ENCODE peak calls at places on chromosomes 3 and 15, in ten cellular contexts. One of them, this sample, is unnamed.

GRCh38 chr3:32127219-32127826 is 20.9 kb downstream of the GPD1L start:
- DNase-seq in Calu3: no peak
- DNase-seq in stimulated activated naive CD8-positive, alpha-beta T cell treated with anti-CD3 and anti-CD28 coated beads, Interleukin-15, Interleukin-2, amounts not matched to agents 100 U/mL and 50 U/mL, for 24 hours: no peak
- DNase-seq in stimulated activated effector memory CD8-positive, alpha-beta T cell treated with anti-CD3 and anti-CD28 coated beads, Interleukin-12 subunit alpha, Interleukin-12 subunit beta, amount 100 ng/mL, for 72 hours: no peak
- DNase-seq in type B pancreatic cell: no peak
- DNase-seq in ovary: no peak
- DNase-seq in RWPE1: no peak
- DNase-seq in CD4-positive, alpha-beta memory T cell: no peak
- DNase-seq in endothelial cell of umbilical vein: no peak
- DNase-seq in psoas muscle: no peak
- DNase-seq in this sample: no peak

GRCh38 chr15:100919481-100920405 is 586 bp downstream of the LRRK1 start:
- DNase-seq in ovary: peak
- DNase-seq in stimulated activated effector memory CD8-positive, alpha-beta T cell treated with anti-CD3 and anti-CD28 coated beads, Interleukin-12 subunit alpha, Interleukin-12 subunit beta, amount 100 ng/mL, for 72 hours: no peak
- DNase-seq in RWPE1: peak
- DNase-seq in psoas muscle: peak
- DNase-seq in CD4-positive, alpha-beta memory T cell: no peak
- DNase-seq in type B pancreatic cell: no peak
- DNase-seq in Calu3: peak
- DNase-seq in endothelial cell of umbilical vein: peak
- DNase-seq in stimulated activated naive CD8-positive, alpha-beta T cell treated with anti-CD3 and anti-CD28 coated beads, Interleukin-15, Interleukin-2, amounts not matched to agents 100 U/mL and 50 U/mL, for 24 hours: peak
- DNase-seq in this sample: peak

GRCh38 chr3:38368238-38368637 is 21.7 kb downstream of the XYLB start:
- DNase-seq in ovary: no peak
- DNase-seq in stimulated activated naive CD8-positive, alpha-beta T cell treated with anti-CD3 and anti-CD28 coated beads, Interleukin-15, Interleukin-2, amounts not matched to agents 100 U/mL and 50 U/mL, for 24 hours: no peak
- DNase-seq in psoas muscle: no peak
- DNase-seq in stimulated activated effector memory CD8-positive, alpha-beta T cell treated with anti-CD3 and anti-CD28 coated beads, Interleukin-12 subunit alpha, Interleukin-12 subunit beta, amount 100 ng/mL, for 72 hours: no peak
- DNase-seq in type B pancreatic cell: no peak
- DNase-seq in Calu3: peak
- DNase-seq in RWPE1: no peak
- DNase-seq in endothelial cell of umbilical vein: no peak
- DNase-seq in CD4-positive, alpha-beta memory T cell: no peak
- DNase-seq in this sample: no peak

GRCh38 chr15:90099072-90099867 is 3.0 kb downstream of the IDH2 start:
- DNase-seq in psoas muscle: no peak
- DNase-seq in stimulated activated effector memory CD8-positive, alpha-beta T cell treated with anti-CD3 and anti-CD28 coated beads, Interleukin-12 subunit alpha, Interleukin-12 subunit beta, amount 100 ng/mL, for 72 hours: no peak
- DNase-seq in ovary: no peak
- DNase-seq in endothelial cell of umbilical vein: no peak
- DNase-seq in stimulated activated naive CD8-positive, alpha-beta T cell treated with anti-CD3 and anti-CD28 coated beads, Interleukin-15, Interleukin-2, amounts not matched to agents 100 U/mL and 50 U/mL, for 24 hours: peak
- DNase-seq in Calu3: no peak
- DNase-seq in type B pancreatic cell: no peak
- DNase-seq in RWPE1: no peak
- DNase-seq in CD4-positive, alpha-beta memory T cell: peak
- DNase-seq in this sample: no peak

GRCh38 chr3:43132883-43133743 is 27.2 kb upstream of the POMGNT2 start:
- DNase-seq in RWPE1: no peak
- DNase-seq in Calu3: no peak
- DNase-seq in type B pancreatic cell: no peak
- DNase-seq in stimulated activated naive CD8-positive, alpha-beta T cell treated with anti-CD3 and anti-CD28 coated beads, Interleukin-15, Interleukin-2, amounts not matched to agents 100 U/mL and 50 U/mL, for 24 hours: no peak
- DNase-seq in stimulated activated effector memory CD8-positive, alpha-beta T cell treated with anti-CD3 and anti-CD28 coated beads, Interleukin-12 subunit alpha, Interleukin-12 subunit beta, amount 100 ng/mL, for 72 hours: no peak
- DNase-seq in ovary: peak
- DNase-seq in psoas muscle: no peak
- DNase-seq in endothelial cell of umbilical vein: no peak
- DNase-seq in CD4-positive, alpha-beta memory T cell: no peak
- DNase-seq in this sample: no peak

GRCh38 chr3:50336452-50337174 is 4.0 kb downstream of the RASSF1 start:
- DNase-seq in type B pancreatic cell: no peak
- DNase-seq in stimulated activated effector memory CD8-positive, alpha-beta T cell treated with anti-CD3 and anti-CD28 coated beads, Interleukin-12 subunit alpha, Interleukin-12 subunit beta, amount 100 ng/mL, for 72 hours: no peak
- DNase-seq in stimulated activated naive CD8-positive, alpha-beta T cell treated with anti-CD3 and anti-CD28 coated beads, Interleukin-15, Interleukin-2, amounts not matched to agents 100 U/mL and 50 U/mL, for 24 hours: no peak
- DNase-seq in psoas muscle: no peak
- DNase-seq in CD4-positive, alpha-beta memory T cell: no peak
- DNase-seq in ovary: no peak
- DNase-seq in endothelial cell of umbilical vein: peak
- DNase-seq in Calu3: no peak
- DNase-seq in RWPE1: no peak
- DNase-seq in this sample: peak

GRCh38 chr15:83651541-83651940 is 2.4 kb upstream of the ADAMTSL3 start:
- DNase-seq in Calu3: no peak
- DNase-seq in psoas muscle: no peak
- DNase-seq in stimulated activated naive CD8-positive, alpha-beta T cell treated with anti-CD3 and anti-CD28 coated beads, Interleukin-15, Interleukin-2, amounts not matched to agents 100 U/mL and 50 U/mL, for 24 hours: no peak
- DNase-seq in CD4-positive, alpha-beta memory T cell: no peak
- DNase-seq in type B pancreatic cell: no peak
- DNase-seq in stimulated activated effector memory CD8-positive, alpha-beta T cell treated with anti-CD3 and anti-CD28 coated beads, Interleukin-12 subunit alpha, Interleukin-12 subunit beta, amount 100 ng/mL, for 72 hours: no peak
- DNase-seq in RWPE1: no peak
- DNase-seq in endothelial cell of umbilical vein: no peak
- DNase-seq in ovary: no peak
- DNase-seq in this sample: no peak

GRCh38 chr3:32835943-32836342 is 18.1 kb downstream of the TRIM71 start:
- DNase-seq in psoas muscle: no peak
- DNase-seq in stimulated activated naive CD8-positive, alpha-beta T cell treated with anti-CD3 and anti-CD28 coated beads, Interleukin-15, Interleukin-2, amounts not matched to agents 100 U/mL and 50 U/mL, for 24 hours: no peak
- DNase-seq in CD4-positive, alpha-beta memory T cell: no peak
- DNase-seq in ovary: no peak
- DNase-seq in Calu3: no peak
- DNase-seq in type B pancreatic cell: no peak
- DNase-seq in RWPE1: no peak
- DNase-seq in stimulated activated effector memory CD8-positive, alpha-beta T cell treated with anti-CD3 and anti-CD28 coated beads, Interleukin-12 subunit alpha, Interleukin-12 subunit beta, amount 100 ng/mL, for 72 hours: no peak
- DNase-seq in endothelial cell of umbilical vein: no peak
- DNase-seq in this sample: no peak

GRCh38 chr3:76231258-76231657 is 445.9 kb upstream of the ZNF717 start:
- DNase-seq in stimulated activated naive CD8-positive, alpha-beta T cell treated with anti-CD3 and anti-CD28 coated beads, Interleukin-15, Interleukin-2, amounts not matched to agents 100 U/mL and 50 U/mL, for 24 hours: no peak
- DNase-seq in endothelial cell of umbilical vein: no peak
- DNase-seq in psoas muscle: no peak
- DNase-seq in type B pancreatic cell: no peak
- DNase-seq in CD4-positive, alpha-beta memory T cell: no peak
- DNase-seq in RWPE1: no peak
- DNase-seq in Calu3: no peak
- DNase-seq in stimulated activated effector memory CD8-positive, alpha-beta T cell treated with anti-CD3 and anti-CD28 coated beads, Interleukin-12 subunit alpha, Interleukin-12 subunit beta, amount 100 ng/mL, for 72 hours: no peak
- DNase-seq in ovary: no peak
- DNase-seq in this sample: no peak

GRCh38 chr3:172138792-172139507 is 99.6 kb downstream of the FNDC3B start:
- DNase-seq in stimulated activated naive CD8-positive, alpha-beta T cell treated with anti-CD3 and anti-CD28 coated beads, Interleukin-15, Interleukin-2, amounts not matched to agents 100 U/mL and 50 U/mL, for 24 hours: peak
- DNase-seq in CD4-positive, alpha-beta memory T cell: no peak
- DNase-seq in type B pancreatic cell: no peak
- DNase-seq in stimulated activated effector memory CD8-positive, alpha-beta T cell treated with anti-CD3 and anti-CD28 coated beads, Interleukin-12 subunit alpha, Interleukin-12 subunit beta, amount 100 ng/mL, for 72 hours: no peak
- DNase-seq in RWPE1: no peak
- DNase-seq in psoas muscle: peak
- DNase-seq in endothelial cell of umbilical vein: peak
- DNase-seq in Calu3: peak
- DNase-seq in ovary: no peak
- DNase-seq in this sample: peak

GRCh38 chr3:112333386-112334334 is 704 bp downstream of the CD200 start:
- DNase-seq in ovary: no peak
- DNase-seq in CD4-positive, alpha-beta memory T cell: peak
- DNase-seq in stimulated activated effector memory CD8-positive, alpha-beta T cell treated with anti-CD3 and anti-CD28 coated beads, Interleukin-12 subunit alpha, Interleukin-12 subunit beta, amount 100 ng/mL, for 72 hours: no peak
- DNase-seq in Calu3: no peak
- DNase-seq in stimulated activated naive CD8-positive, alpha-beta T cell treated with anti-CD3 and anti-CD28 coated beads, Interleukin-15, Interleukin-2, amounts not matched to agents 100 U/mL and 50 U/mL, for 24 hours: peak
- DNase-seq in endothelial cell of umbilical vein: peak
- DNase-seq in RWPE1: no peak
- DNase-seq in psoas muscle: no peak
- DNase-seq in type B pancreatic cell: peak
- DNase-seq in this sample: no peak

GRCh38 chr3:175150812-175151411 is 291.8 kb downstream of the NAALADL2 start:
- DNase-seq in endothelial cell of umbilical vein: no peak
- DNase-seq in RWPE1: peak
- DNase-seq in CD4-positive, alpha-beta memory T cell: no peak
- DNase-seq in ovary: no peak
- DNase-seq in stimulated activated effector memory CD8-positive, alpha-beta T cell treated with anti-CD3 and anti-CD28 coated beads, Interleukin-12 subunit alpha, Interleukin-12 subunit beta, amount 100 ng/mL, for 72 hours: no peak
- DNase-seq in type B pancreatic cell: no peak
- DNase-seq in stimulated activated naive CD8-positive, alpha-beta T cell treated with anti-CD3 and anti-CD28 coated beads, Interleukin-15, Interleukin-2, amounts not matched to agents 100 U/mL and 50 U/mL, for 24 hours: no peak
- DNase-seq in Calu3: peak
- DNase-seq in psoas muscle: no peak
- DNase-seq in this sample: peak

GRCh38 chr3:126982522-126983175 is at the start of gene PLXNA1:
- DNase-seq in stimulated activated effector memory CD8-positive, alpha-beta T cell treated with anti-CD3 and anti-CD28 coated beads, Interleukin-12 subunit alpha, Interleukin-12 subunit beta, amount 100 ng/mL, for 72 hours: peak
- DNase-seq in CD4-positive, alpha-beta memory T cell: peak
- DNase-seq in stimulated activated naive CD8-positive, alpha-beta T cell treated with anti-CD3 and anti-CD28 coated beads, Interleukin-15, Interleukin-2, amounts not matched to agents 100 U/mL and 50 U/mL, for 24 hours: peak
- DNase-seq in endothelial cell of umbilical vein: peak
- DNase-seq in type B pancreatic cell: peak
- DNase-seq in psoas muscle: peak
- DNase-seq in RWPE1: peak
- DNase-seq in Calu3: peak
- DNase-seq in ovary: peak
- DNase-seq in this sample: peak

GRCh38 chr3:179801263-179801662 is 148.4 kb downstream of the USP13 start:
- DNase-seq in Calu3: no peak
- DNase-seq in type B pancreatic cell: no peak
- DNase-seq in stimulated activated effector memory CD8-positive, alpha-beta T cell treated with anti-CD3 and anti-CD28 coated beads, Interleukin-12 subunit alpha, Interleukin-12 subunit beta, amount 100 ng/mL, for 72 hours: no peak
- DNase-seq in stimulated activated naive CD8-positive, alpha-beta T cell treated with anti-CD3 and anti-CD28 coated beads, Interleukin-15, Interleukin-2, amounts not matched to agents 100 U/mL and 50 U/mL, for 24 hours: no peak
- DNase-seq in psoas muscle: no peak
- DNase-seq in ovary: no peak
- DNase-seq in CD4-positive, alpha-beta memory T cell: no peak
- DNase-seq in RWPE1: peak
- DNase-seq in endothelial cell of umbilical vein: no peak
- DNase-seq in this sample: peak

GRCh38 chr3:46690798-46691197 is 2.7 kb downstream of the ALS2CL start:
- DNase-seq in ovary: no peak
- DNase-seq in stimulated activated effector memory CD8-positive, alpha-beta T cell treated with anti-CD3 and anti-CD28 coated beads, Interleukin-12 subunit alpha, Interleukin-12 subunit beta, amount 100 ng/mL, for 72 hours: no peak
- DNase-seq in psoas muscle: no peak
- DNase-seq in RWPE1: peak
- DNase-seq in Calu3: peak
- DNase-seq in stimulated activated naive CD8-positive, alpha-beta T cell treated with anti-CD3 and anti-CD28 coated beads, Interleukin-15, Interleukin-2, amounts not matched to agents 100 U/mL and 50 U/mL, for 24 hours: no peak
- DNase-seq in endothelial cell of umbilical vein: no peak
- DNase-seq in type B pancreatic cell: no peak
- DNase-seq in CD4-positive, alpha-beta memory T cell: no peak
- DNase-seq in this sample: peak

GRCh38 chr3:167304077-167304476 is 76.0 kb downstream of the ZBBX start:
- DNase-seq in stimulated activated effector memory CD8-positive, alpha-beta T cell treated with anti-CD3 and anti-CD28 coated beads, Interleukin-12 subunit alpha, Interleukin-12 subunit beta, amount 100 ng/mL, for 72 hours: no peak
- DNase-seq in psoas muscle: no peak
- DNase-seq in stimulated activated naive CD8-positive, alpha-beta T cell treated with anti-CD3 and anti-CD28 coated beads, Interleukin-15, Interleukin-2, amounts not matched to agents 100 U/mL and 50 U/mL, for 24 hours: no peak
- DNase-seq in ovary: no peak
- DNase-seq in CD4-positive, alpha-beta memory T cell: no peak
- DNase-seq in RWPE1: no peak
- DNase-seq in Calu3: no peak
- DNase-seq in endothelial cell of umbilical vein: no peak
- DNase-seq in type B pancreatic cell: no peak
- DNase-seq in this sample: no peak

GRCh38 chr3:71485903-71486302 is 97.6 kb downstream of the FOXP1 start:
- DNase-seq in endothelial cell of umbilical vein: no peak
- DNase-seq in psoas muscle: no peak
- DNase-seq in stimulated activated naive CD8-positive, alpha-beta T cell treated with anti-CD3 and anti-CD28 coated beads, Interleukin-15, Interleukin-2, amounts not matched to agents 100 U/mL and 50 U/mL, for 24 hours: no peak
- DNase-seq in RWPE1: no peak
- DNase-seq in type B pancreatic cell: no peak
- DNase-seq in CD4-positive, alpha-beta memory T cell: no peak
- DNase-seq in stimulated activated effector memory CD8-positive, alpha-beta T cell treated with anti-CD3 and anti-CD28 coated beads, Interleukin-12 subunit alpha, Interleukin-12 subunit beta, amount 100 ng/mL, for 72 hours: no peak
- DNase-seq in Calu3: no peak
- DNase-seq in ovary: no peak
- DNase-seq in this sample: no peak

GRCh38 chr3:55177749-55178148 is 249.9 kb upstream of the LRTM1 start:
- DNase-seq in psoas muscle: no peak
- DNase-seq in stimulated activated effector memory CD8-positive, alpha-beta T cell treated with anti-CD3 and anti-CD28 coated beads, Interleukin-12 subunit alpha, Interleukin-12 subunit beta, amount 100 ng/mL, for 72 hours: no peak
- DNase-seq in stimulated activated naive CD8-positive, alpha-beta T cell treated with anti-CD3 and anti-CD28 coated beads, Interleukin-15, Interleukin-2, amounts not matched to agents 100 U/mL and 50 U/mL, for 24 hours: no peak
- DNase-seq in CD4-positive, alpha-beta memory T cell: no peak
- DNase-seq in endothelial cell of umbilical vein: no peak
- DNase-seq in RWPE1: no peak
- DNase-seq in Calu3: no peak
- DNase-seq in type B pancreatic cell: no peak
- DNase-seq in ovary: no peak
- DNase-seq in this sample: no peak

GRCh38 chr3:47260605-47261004 is 22.0 kb downstream of the KIF9 start:
- DNase-seq in type B pancreatic cell: no peak
- DNase-seq in endothelial cell of umbilical vein: no peak
- DNase-seq in RWPE1: no peak
- DNase-seq in CD4-positive, alpha-beta memory T cell: no peak
- DNase-seq in Calu3: no peak
- DNase-seq in psoas muscle: no peak
- DNase-seq in stimulated activated effector memory CD8-positive, alpha-beta T cell treated with anti-CD3 and anti-CD28 coated beads, Interleukin-12 subunit alpha, Interleukin-12 subunit beta, amount 100 ng/mL, for 72 hours: no peak
- DNase-seq in stimulated activated naive CD8-positive, alpha-beta T cell treated with anti-CD3 and anti-CD28 coated beads, Interleukin-15, Interleukin-2, amounts not matched to agents 100 U/mL and 50 U/mL, for 24 hours: no peak
- DNase-seq in ovary: no peak
- DNase-seq in this sample: no peak